ENCODE peak calls at places on chromosomes 5 and 9, in five cellular contexts. I is memory B cell; T is NCI-H460; M is RPMI8226; V is central memory CD8-positive, alpha-beta T cell. Y is an unnamed sample.

GRCh38 chr5:40400245-40400644 is 279.5 kb upstream of the PTGER4 start:
- DNase-seq in I (no peak), M (no peak), T (no peak), V (no peak), Y (no peak)

GRCh38 chr5:123874600-123875201 is 362.7 kb downstream of the CSNK1G3 start:
- DNase-seq in M (no peak), I (no peak), V (no peak), T (no peak), Y (no peak)

GRCh38 chr9:926976-927375 is 49.5 kb upstream of the DMRT3 start:
- DNase-seq in V (no peak), T (no peak), I (no peak), M (no peak), Y (no peak)

GRCh38 chr5:11251242-11251641 is 490.2 kb upstream of the DAP start:
- DNase-seq in I (no peak), T (peak; percentile 41), M (no peak), V (no peak), Y (no peak)

GRCh38 chr5:28313543-28314334 is 1275.4 kb upstream of the CDH9 start:
- DNase-seq in M (no peak), I (no peak), V (no peak), T (no peak), Y (no peak)

GRCh38 chr9:806285-807156 is 35.0 kb upstream of the DMRT1 start:
- DNase-seq in T (peak; percentile 8), V (no peak), I (peak; percentile 10), M (peak; percentile 43), Y (no peak)

GRCh38 chr5:140868721-140869554 is at the start of gene PCDHA11:
- DNase-seq in M (peak; percentile 31), V (no peak), T (no peak), I (no peak), Y (no peak)

GRCh38 chr5:11809407-11809806 is 94.8 kb downstream of the CTNND2 start:
- DNase-seq in V (no peak), I (no peak), M (no peak), T (no peak), Y (no peak)

GRCh38 chr9:34992376-34992951 is 2.9 kb downstream of the DNAJB5 start:
- DNase-seq in T (no peak), I (no peak), M (no peak), V (no peak), Y (peak; percentile 74)

GRCh38 chr5:43573058-43573457 is 16.2 kb upstream of the PAIP1 start:
- DNase-seq in M (no peak), V (no peak), I (no peak), T (no peak), Y (no peak)

GRCh38 chr9:98357921-98358535 is 102.6 kb upstream of the TBC1D2 start:
- DNase-seq in I (no peak), M (no peak), V (no peak), T (no peak), Y (no peak)

GRCh38 chr5:76601470-76601869 is 21.7 kb downstream of the F2RL2 start:
- DNase-seq in V (no peak), M (peak; percentile 70), I (peak; percentile 15), T (peak; percentile 73), Y (peak; percentile 19)